ENCODE peak calls at places on chromosome 21, in seven cellular contexts. R is effector CD4-positive, alpha-beta T cell; U is stimulated activated CD8-positive, alpha-beta memory T cell treated with anti-CD3 and anti-CD28 coated beads, Interleukin-4, amount 100 ng/mL, for 24 hours; Y is AG10803; I is Calu3; Q is amniotic stem cell; E is AG08396. O is an unnamed sample.

GRCh38 chr21:17869115-17869514 is 50.0 kb upstream of the C21orf91 start:
- DNase-seq in R (no peak), U (no peak), Y (no peak), I (no peak), Q (no peak), E (no peak), O (no peak)

GRCh38 chr21:45356653-45357435 is 48.1 kb upstream of the COL18A1 start:
- DNase-seq in R (no peak), U (no peak), Y (no peak), I (no peak), Q (no peak), E (no peak), O (no peak)

GRCh38 chr21:31667141-31667540 is 7.6 kb downstream of the SOD1 start:
- DNase-seq in R (no peak), U (no peak), Y (no peak), I (no peak), Q (no peak), E (no peak), O (no peak)

GRCh38 chr21:45541221-45542039 is 810 bp downstream of the SLC19A1 start:
- DNase-seq in R (peak), U (peak), Y (peak), I (peak), Q (no peak), E (peak), O (no peak)

GRCh38 chr21:45432575-45433255 is 27.8 kb downstream of the COL18A1 start:
- DNase-seq in R (no peak), U (no peak), Y (no peak), I (no peak), Q (peak), E (peak), O (no peak)

GRCh38 chr21:45161039-45161945 is 86.9 kb downstream of the ADARB1 start:
- DNase-seq in R (no peak), U (no peak), Y (no peak), I (no peak), Q (no peak), E (no peak), O (no peak)

GRCh38 chr21:35962917-35963316 is 97.4 kb downstream of the SETD4 start:
- DNase-seq in R (no peak), U (no peak), Y (no peak), I (no peak), Q (no peak), E (no peak), O (no peak)

GRCh38 chr21:41460578-41461527 is 34.8 kb downstream of the MX1 start:
- DNase-seq in R (peak), U (peak), Y (peak), I (peak), Q (peak), E (peak), O (no peak)

GRCh38 chr21:42146821-42147220 is 72.1 kb upstream of the ABCG1 start:
- DNase-seq in R (no peak), U (no peak), Y (no peak), I (no peak), Q (no peak), E (no peak), O (no peak)

GRCh38 chr21:36428789-36429671 is 43.8 kb downstream of the CHAF1B start:
- DNase-seq in R (no peak), U (no peak), Y (no peak), I (no peak), Q (no peak), E (no peak), O (no peak)

GRCh38 chr21:44970766-44971671 is 31.2 kb downstream of the SLX9 start:
- DNase-seq in R (no peak), U (no peak), Y (no peak), I (no peak), Q (no peak), E (no peak), O (no peak)

GRCh38 chr21:39319251-39319756 is 5.9 kb upstream of the BRWD1 start:
- DNase-seq in R (no peak), U (no peak), Y (peak), I (no peak), Q (no peak), E (peak), O (no peak)

GRCh38 chr21:41687633-41688032 is 79.2 kb downstream of the RIPK4 start:
- DNase-seq in R (no peak), U (no peak), Y (no peak), I (no peak), Q (no peak), E (no peak), O (no peak)

GRCh38 chr21:33976980-33977720 is 61.5 kb upstream of the ATP5PO start:
- DNase-seq in R (no peak), U (no peak), Y (no peak), I (no peak), Q (no peak), E (no peak), O (no peak)

GRCh38 chr21:23740463-23740862 is 1866.8 kb downstream of the MRPL39 start:
- DNase-seq in R (no peak), U (no peak), Y (no peak), I (no peak), Q (no peak), E (no peak), O (no peak)

GRCh38 chr21:44532165-44532564 is 7.8 kb downstream of the KRTAP10-1 start:
- DNase-seq in R (no peak), U (no peak), Y (no peak), I (no peak), Q (no peak), E (no peak), O (no peak)

GRCh38 chr21:41472769-41473548 is 35.0 kb downstream of the TMPRSS2 start:
- DNase-seq in R (no peak), U (no peak), Y (no peak), I (no peak), Q (no peak), E (no peak), O (no peak)

GRCh38 chr21:38938343-38938742 is 132.6 kb downstream of the ETS2 start:
- DNase-seq in R (no peak), U (peak), Y (peak), I (no peak), Q (no peak), E (peak), O (no peak)

GRCh38 chr21:41622831-41623548 is 115.0 kb upstream of the TMPRSS2 start:
- DNase-seq in R (no peak), U (peak), Y (peak), I (no peak), Q (no peak), E (no peak), O (no peak)

GRCh38 chr21:16198546-16198945 is 468.8 kb downstream of the USP25 start:
- DNase-seq in R (no peak), U (no peak), Y (peak), I (no peak), Q (no peak), E (no peak), O (no peak)

GRCh38 chr21:34034369-34035014 is 38.9 kb upstream of the MRPS6 start:
- DNase-seq in R (no peak), U (no peak), Y (no peak), I (no peak), Q (no peak), E (no peak), O (no peak)

GRCh38 chr21:34974162-34974981 is 74.7 kb downstream of the RUNX1 start:
- DNase-seq in R (peak), U (no peak), Y (no peak), I (no peak), Q (no peak), E (no peak), O (no peak)

GRCh38 chr21:40047993-40048730 is 180.9 kb downstream of the PCP4 start:
- DNase-seq in R (no peak), U (no peak), Y (peak), I (no peak), Q (no peak), E (no peak), O (no peak)

GRCh38 chr21:44618504-44618903 is 6.6 kb downstream of the KRTAP10-8 start:
- DNase-seq in R (no peak), U (no peak), Y (peak), I (no peak), Q (no peak), E (no peak), O (no peak)

GRCh38 chr21:31382060-31382459 is 38.0 kb upstream of the TIAM1 start:
- DNase-seq in R (no peak), U (no peak), Y (no peak), I (no peak), Q (no peak), E (no peak), O (no peak)

GRCh38 chr21:45458281-45459170 is 53.6 kb downstream of the COL18A1 start:
- DNase-seq in R (no peak), U (no peak), Y (no peak), I (no peak), Q (no peak), E (no peak), O (no peak)

GRCh38 chr21:45632165-45632896 is 11.2 kb upstream of the PCBP3 start:
- DNase-seq in R (no peak), U (no peak), Y (no peak), I (no peak), Q (no peak), E (no peak), O (no peak)

GRCh38 chr21:44529011-44529421 is 11.0 kb downstream of the KRTAP10-1 start:
- DNase-seq in R (no peak), U (no peak), Y (no peak), I (no peak), Q (no peak), E (no peak), O (no peak)

GRCh38 chr21:37582613-37583012 is 216.0 kb downstream of the DYRK1A start:
- DNase-seq in R (no peak), U (no peak), Y (peak), I (peak), Q (peak), E (peak), O (no peak)

GRCh38 chr21:41319273-41319672 is 2.7 kb downstream of the FAM3B start:
- DNase-seq in R (no peak), U (no peak), Y (no peak), I (no peak), Q (no peak), E (no peak), O (no peak)

GRCh38 chr21:37551406-37552355 is 185.1 kb downstream of the DYRK1A start:
- DNase-seq in R (no peak), U (no peak), Y (peak), I (no peak), Q (no peak), E (no peak), O (no peak)

GRCh38 chr21:28818663-28819278 is 173.9 kb downstream of the LTN1 start:
- DNase-seq in R (no peak), U (no peak), Y (peak), I (no peak), Q (no peak), E (no peak), O (no peak)

GRCh38 chr21:36699546-36700294 is 805 bp downstream of the SIM2 start:
- DNase-seq in R (no peak), U (no peak), Y (no peak), I (no peak), Q (no peak), E (no peak), O (no peak)

GRCh38 chr21:42258150-42258884 is 39.4 kb downstream of the ABCG1 start:
- DNase-seq in R (peak), U (peak), Y (peak), I (peak), Q (no peak), E (peak), O (no peak)

GRCh38 chr21:17371470-17371869 is 141.4 kb upstream of the CXADR start:
- DNase-seq in R (no peak), U (no peak), Y (peak), I (no peak), Q (no peak), E (peak), O (no peak)

GRCh38 chr21:38306833-38307232 is 50.0 kb downstream of the KCNJ15 start:
- DNase-seq in R (no peak), U (no peak), Y (peak), I (no peak), Q (peak), E (no peak), O (no peak)

GRCh38 chr21:43373387-43374227 is 53.3 kb downstream of the SIK1 start:
- DNase-seq in R (no peak), U (no peak), Y (no peak), I (no peak), Q (no peak), E (no peak), O (no peak)

GRCh38 chr21:44902268-44903053 is 18.2 kb downstream of the ITGB2 start:
- DNase-seq in R (no peak), U (no peak), Y (no peak), I (no peak), Q (no peak), E (no peak), O (no peak)

O was measured in cortex of kidney.